ENCODE peak calls at places on chromosomes 1 and 21, in five cellular contexts. F is Peyer's patch; L is adrenal gland; N is CD8-positive, alpha-beta memory T cell; J is heart left ventricle. A is an unnamed sample. For H3K4me1, the result is how much of the 10 kb centered on the place peaks cover.

GRCh38 chr1:228282329-228283042 is 74.6 kb downstream of the OBSCN start:
- DNase-seq in F (peak), L (no peak), N (no peak), J (no peak), A (no peak)

GRCh38 chr1:166884971-166885370 is 8.9 kb upstream of the TADA1 start:
- DNase-seq in F (no peak), L (no peak), N (no peak), J (no peak), A (no peak)

GRCh38 chr21:42305707-42306147 is 9.5 kb downstream of the TFF3 start:
- DNase-seq in F (peak), L (peak), N (no peak), J (no peak), A (no peak)

GRCh38 chr1:110824192-110824591 is 48.8 kb upstream of the CD53 start:
- DNase-seq in F (no peak), L (no peak), N (no peak), J (no peak), A (no peak)

GRCh38 chr1:150092180-150092791 is 24.7 kb downstream of the VPS45 start:
- DNase-seq in F (no peak), L (no peak), N (no peak), J (no peak), A (no peak)

GRCh38 chr21:31034378-31034777 is 3.9 kb downstream of the KRTAP19-8 start:
- DNase-seq in F (no peak), L (no peak), N (no peak), J (no peak), A (no peak)

GRCh38 chr1:171652234-171652822 is at the start of gene MYOC:
- DNase-seq in F (no peak), L (no peak), N (no peak), J (no peak), A (no peak)

GRCh38 chr1:197437891-197438853 is 170.1 kb downstream of the CRB1 start:
- DNase-seq in F (no peak), L (no peak), N (no peak), J (no peak), A (no peak)

GRCh38 chr1:27658951-27659496 is 13.0 kb downstream of the IFI6 start:
- DNase-seq in F (peak), L (peak), N (no peak), J (no peak), A (no peak)

GRCh38 chr21:39556176-39556575 is 56.6 kb upstream of the B3GALT5 start:
- DNase-seq in F (no peak), L (peak), N (no peak), J (no peak), A (no peak)

GRCh38 chr1:101257500-101258325 is 20.9 kb downstream of the S1PR1 start:
- DNase-seq in F (peak), L (no peak), N (peak), J (no peak), A (no peak)

GRCh38 chr21:31731802-31732537 is at the start of gene SCAF4:
- DNase-seq in F (peak), L (peak), N (peak), J (peak), A (peak)

GRCh38 chr1:222777977-222778376 is 36.9 kb upstream of the DISP1 start:
- DNase-seq in F (no peak), L (no peak), N (no peak), J (no peak), A (no peak)

GRCh38 chr21:35351434-35351833 is 302.3 kb upstream of the RUNX1 start:
- DNase-seq in F (no peak), L (no peak), N (no peak), J (no peak), A (no peak)

GRCh38 chr1:70993841-70994240 is 53.8 kb downstream of the PTGER3 start:
- DNase-seq in F (no peak), L (no peak), N (no peak), J (no peak), A (no peak)

GRCh38 chr1:33255347-33256311 is 663 bp upstream of the ZNF362 start:
- DNase-seq in F (peak), L (peak), N (peak), J (peak), A (peak)

GRCh38 chr21:15964181-15964855 is 234.5 kb downstream of the USP25 start:
- DNase-seq in F (no peak), L (no peak), N (no peak), J (no peak), A (no peak)

GRCh38 chr1:35717911-35718476 is 690 bp downstream of the C1orf216 start:
- DNase-seq in F (peak), L (peak), N (no peak), J (peak), A (no peak)

GRCh38 chr1:199590708-199591107 is 436.8 kb upstream of the NR5A2 start:
- DNase-seq in F (no peak), L (no peak), N (no peak), J (no peak), A (no peak)

GRCh38 chr1:112790920-112791722 is 76.0 kb upstream of the PPM1J start:
- DNase-seq in F (no peak), L (peak), N (no peak), J (no peak), A (no peak)

GRCh38 chr1:184075040-184076029 is 23.8 kb downstream of the TSEN15 start:
- DNase-seq in F (no peak), L (peak), N (no peak), J (peak), A (no peak)

GRCh38 chr1:40794915-40795715 is 11.5 kb downstream of the KCNQ4 start:
- DNase-seq in F (no peak), L (no peak), N (peak), J (no peak), A (no peak)

GRCh38 chr1:224632381-224632871 is 16.3 kb downstream of the CNIH3 start:
- DNase-seq in F (no peak), L (peak), N (no peak), J (no peak), A (no peak)

GRCh38 chr1:53719469-53719868 is 19.5 kb downstream of the GLIS1 start:
- DNase-seq in F (no peak), L (no peak), N (no peak), J (no peak), A (no peak)

GRCh38 chr21:40797881-40798280 is 49.1 kb downstream of the DSCAM start:
- DNase-seq in F (no peak), L (no peak), N (no peak), J (no peak), A (no peak)

GRCh38 chr1:59707216-59707615 is 107.5 kb upstream of the HOOK1 start:
- DNase-seq in F (no peak), L (peak), N (no peak), J (peak), A (peak)

GRCh38 chr1:173562813-173563212 is 40.1 kb downstream of the SLC9C2 start:
- DNase-seq in F (no peak), L (no peak), N (no peak), J (no peak), A (no peak)

GRCh38 chr1:185074307-185074706 is 28.9 kb downstream of the RNF2 start:
- DNase-seq in F (no peak), L (no peak), N (no peak), J (no peak), A (no peak)

GRCh38 chr1:52725903-52726264 is 369 bp upstream of the ZYG11B start:
- DNase-seq in F (no peak), L (no peak), N (no peak), J (no peak), A (no peak)

GRCh38 chr1:161772397-161772796 is 6.3 kb downstream of the ATF6 start:
- DNase-seq in F (no peak), L (no peak), N (no peak), J (no peak), A (no peak)

GRCh38 chr1:248631354-248632041 is 3.4 kb downstream of the OR2T11 start:
- DNase-seq in F (peak), L (no peak), N (no peak), J (no peak), A (no peak)

GRCh38 chr1:201539561-201540404 is 856 bp downstream of the NAV1 start:
- DNase-seq in F (peak), L (peak), N (no peak), J (peak), A (peak)

GRCh38 chr1:227890451-227891222 is 57.1 kb downstream of the WNT9A start:
- DNase-seq in F (peak), L (peak), N (no peak), J (no peak), A (no peak)

GRCh38 chr1:224700915-224701531 is 84.9 kb downstream of the CNIH3 start:
- DNase-seq in F (no peak), L (no peak), N (no peak), J (no peak), A (no peak)

GRCh38 chr21:43604505-43605204 is 54.6 kb downstream of the HSF2BP start:
- DNase-seq in F (no peak), L (no peak), N (no peak), J (no peak), A (no peak)

GRCh38 chr1:203038217-203038741 is 12.0 kb downstream of the PPFIA4 start:
- DNase-seq in F (no peak), L (no peak), N (no peak), J (peak), A (peak)

GRCh38 chr1:203038891-203039608 is 12.8 kb downstream of the PPFIA4 start:
- DNase-seq in F (peak), L (peak), N (peak), J (peak), A (peak)

GRCh38 chr1:203036135-203036534 is 9.8 kb downstream of the PPFIA4 start:
- DNase-seq in F (no peak), L (no peak), N (no peak), J (no peak), A (no peak)

GRCh38 chr1:203036537-203036936 is 10.2 kb downstream of the PPFIA4 start:
- DNase-seq in F (no peak), L (no peak), N (no peak), J (no peak), A (no peak)

DNA sequence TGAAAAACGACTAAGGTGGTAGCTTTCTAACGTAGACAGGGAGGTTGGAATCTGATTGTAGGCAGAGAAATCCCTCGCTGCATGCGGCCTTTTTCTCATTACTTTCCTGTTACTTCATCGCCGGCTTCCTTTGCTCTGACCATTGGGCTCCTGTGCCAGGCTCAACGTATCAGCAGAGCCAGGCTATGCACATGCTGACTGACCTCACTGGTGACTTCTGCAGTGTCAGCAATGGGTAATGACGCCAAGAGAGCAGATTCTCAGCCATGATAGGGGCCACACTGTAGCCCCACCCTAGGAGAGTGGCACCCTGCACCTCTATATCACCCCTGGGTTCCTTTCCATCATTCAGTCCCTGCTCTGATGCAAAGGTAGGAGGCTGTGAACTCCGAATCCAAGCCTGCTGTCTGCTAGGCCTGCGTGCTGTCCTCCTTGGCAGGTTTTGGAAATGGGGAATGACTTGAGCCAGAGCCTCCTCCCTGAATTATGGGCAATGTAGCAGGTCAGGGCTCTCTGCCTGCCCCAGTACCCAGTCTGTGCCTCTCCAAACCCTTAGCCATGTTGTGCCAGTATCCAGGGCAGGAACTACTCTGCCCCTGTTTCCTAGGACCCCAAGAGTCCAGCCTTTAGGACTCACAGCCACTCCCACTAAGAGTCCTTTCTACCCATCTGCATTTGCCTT is 11.4 kb downstream of the PPFIA4 start:
- DNase-seq in F (no peak), L (no peak), N (no peak), J (no peak), A (no peak)
- H3K4me3 ChIP-seq in F (no peak), L (no peak), N (no peak), J (no peak), A (peak)

GRCh38 chr1:209652121-209652742 is at the start of gene LAMB3:
- DNase-seq in F (peak), L (no peak), N (no peak), J (no peak), A (no peak)
- H3K4me1 ChIP-seq in F (half or more), L (under half), N (under half), J (half or more), A (under half)

DNA sequence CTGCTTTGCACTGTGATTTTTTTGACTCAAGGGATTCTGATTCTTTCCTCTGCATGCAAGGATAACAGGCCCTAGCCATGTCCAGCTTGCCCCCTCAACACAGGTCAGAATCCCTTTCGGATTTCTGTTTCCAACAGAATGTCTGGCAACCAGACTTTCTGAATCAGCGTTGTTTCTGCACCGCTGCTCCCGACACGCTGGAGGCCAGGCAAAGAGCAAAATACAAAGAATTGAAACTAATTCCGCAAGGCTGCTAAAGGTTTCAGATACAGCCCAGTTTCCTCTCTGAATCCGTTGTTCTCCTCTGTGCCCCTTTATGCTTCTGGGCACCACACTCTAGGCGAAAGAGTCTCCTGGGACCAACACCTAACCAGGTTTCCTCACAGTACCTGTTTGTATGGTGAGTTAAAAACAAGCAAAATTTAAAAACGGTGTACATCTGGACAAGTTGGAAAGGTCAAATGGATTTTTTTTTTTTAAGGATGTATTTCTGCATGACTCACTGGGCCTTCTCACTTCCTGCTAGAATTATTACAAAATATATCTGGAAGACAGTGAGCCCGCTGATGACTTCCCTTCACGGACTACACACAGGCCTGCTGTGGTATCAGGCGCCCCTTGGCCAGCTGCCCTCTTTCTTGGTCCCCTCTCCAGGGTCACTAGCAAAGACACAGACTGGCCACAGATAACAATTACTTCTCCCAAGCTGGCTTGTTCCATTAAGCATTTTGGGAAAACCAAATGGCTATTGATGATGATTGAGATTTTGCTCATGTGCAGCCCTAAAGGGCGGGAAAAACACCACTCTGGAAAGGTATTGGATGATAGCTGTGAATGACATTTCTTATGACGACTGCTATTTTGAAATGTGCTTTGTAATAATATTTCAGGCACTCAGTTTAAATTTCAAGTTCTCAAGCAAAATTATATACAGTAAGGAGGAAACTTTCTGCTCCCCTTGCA is 118.3 kb downstream of the TGFB2 start:
- DNase-seq in F (peak), L (peak), N (no peak), J (peak), A (no peak)
- H3K27ac ChIP-seq in F (no peak), L (peak), N (no peak), J (peak), A (peak)

GRCh38 chr1:108848802-108849201 is 8.1 kb downstream of the AKNAD1 start:
- DNase-seq in F (no peak), L (no peak), N (no peak), J (no peak), A (no peak)

GRCh38 chr1:108851567-108851966 is 5.3 kb downstream of the AKNAD1 start:
- DNase-seq in F (no peak), L (no peak), N (no peak), J (no peak), A (no peak)

GRCh38 chr1:108852541-108852940 is 4.4 kb downstream of the AKNAD1 start:
- DNase-seq in F (no peak), L (no peak), N (no peak), J (no peak), A (no peak)

GRCh38 chr1:108854226-108855019 is 2.5 kb downstream of the AKNAD1 start:
- DNase-seq in F (no peak), L (no peak), N (no peak), J (no peak), A (no peak)

GRCh38 chr1:108852141-108852540 is 4.8 kb downstream of the AKNAD1 start:
- DNase-seq in F (no peak), L (no peak), N (no peak), J (no peak), A (no peak)
- H3K4me3 ChIP-seq in F (no peak), L (peak), N (no peak), J (no peak), A (peak)

DNA sequence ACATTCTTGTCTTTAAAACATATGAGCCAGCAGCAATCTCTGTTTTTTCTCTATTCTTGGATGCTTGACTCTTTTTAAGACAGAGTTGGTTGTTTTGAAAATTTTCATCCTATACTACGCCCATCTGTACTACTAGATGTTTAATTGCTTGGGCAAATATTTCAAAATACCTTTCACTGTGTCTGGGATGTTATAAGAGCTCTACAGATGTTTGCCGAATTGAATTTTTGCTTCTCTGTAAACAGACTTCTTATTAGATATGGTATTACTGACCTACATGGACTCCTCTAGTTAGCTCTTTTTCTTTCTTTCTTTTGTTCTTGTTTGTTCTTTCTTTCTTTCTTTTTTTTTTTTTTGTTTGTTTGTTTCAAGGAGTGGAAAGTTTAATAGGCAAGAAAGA is 345.1 kb downstream of the ST6GALNAC3 start:
- DNase-seq in F (no peak), L (no peak), N (no peak), J (no peak), A (no peak)
- H3K4me1 ChIP-seq in F (under half), L (under half), N (under half), J (under half), A (half or more)

A was measured in thoracic aorta.